ENCODE peak calls at places on chromosomes 5 and 9, in six cellular contexts. V, D, A, R, J and P are unnamed samples.

GRCh38 chr5:142677212-142677611 is 8.7 kb downstream of the FGF1 start:
- DNase-seq in V (no peak), D (no peak), A (no peak), R (no peak), J (no peak), P (no peak)

GRCh38 chr5:95818181-95819147 is 4.1 kb downstream of the GLRX start:
- DNase-seq in V (no peak), D (no peak), A (no peak), R (no peak), J (no peak), P (no peak)

GRCh38 chr5:122942164-122942914 is 94.2 kb downstream of the PPIC start:
- DNase-seq in V (peak), D (peak), A (no peak), R (no peak), J (no peak), P (peak)

GRCh38 chr9:92481029-92481633 is 1.2 kb downstream of the ASPN start:
- DNase-seq in V (no peak), D (no peak), A (no peak), R (no peak), J (peak), P (no peak)

GRCh38 chr5:10695055-10695649 is 65.9 kb downstream of the DAP start:
- DNase-seq in V (peak), D (peak), A (peak), R (peak), J (peak), P (peak)

GRCh38 chr5:173456751-173457171 is 128.5 kb upstream of the STC2 start:
- DNase-seq in V (peak), D (no peak), A (no peak), R (no peak), J (no peak), P (peak)

GRCh38 chr5:138364576-138364975 is 12.1 kb downstream of the KDM3B start:
- DNase-seq in V (no peak), D (no peak), A (no peak), R (no peak), J (no peak), P (no peak)

GRCh38 chr5:32522429-32523143 is 62.8 kb upstream of the SUB1 start:
- DNase-seq in V (peak), D (no peak), A (no peak), R (no peak), J (no peak), P (peak)

GRCh38 chr9:90832251-90832650 is 30.6 kb downstream of the SYK start:
- DNase-seq in V (no peak), D (no peak), A (no peak), R (no peak), J (no peak), P (no peak)

GRCh38 chr5:15785636-15786035 is 285.7 kb downstream of the FBXL7 start:
- DNase-seq in V (no peak), D (no peak), A (no peak), R (no peak), J (no peak), P (no peak)

GRCh38 chr5:82011761-82012160 is 39.9 kb downstream of the ATG10 start:
- DNase-seq in V (peak), D (no peak), A (no peak), R (no peak), J (no peak), P (no peak)

GRCh38 chr5:148224131-148224742 is 14.1 kb upstream of the MARCOL start:
- DNase-seq in V (no peak), D (no peak), A (no peak), R (no peak), J (no peak), P (peak)

GRCh38 chr9:129174724-129175514 is 3.1 kb downstream of the IER5L start:
- DNase-seq in V (peak), D (peak), A (peak), R (peak), J (peak), P (peak)

GRCh38 chr5:62457071-62457470 is 44.5 kb downstream of the IPO11 start:
- DNase-seq in V (peak), D (no peak), A (no peak), R (no peak), J (no peak), P (peak)

GRCh38 chr9:137191691-137192447 is 3.4 kb downstream of the SSNA1 start:
- DNase-seq in V (no peak), D (no peak), A (no peak), R (no peak), J (no peak), P (no peak)

GRCh38 chr9:75488714-75489100 is 400.4 kb downstream of the OSTF1 start:
- DNase-seq in V (no peak), D (no peak), A (no peak), R (no peak), J (no peak), P (no peak)

GRCh38 chr5:156208271-156208670 is 118.7 kb upstream of the SGCD start:
- DNase-seq in V (peak), D (no peak), A (no peak), R (no peak), J (no peak), P (peak)